ENCODE peak calls at places on chromosomes 11 and 22, in seven cellular contexts. W, O, U, I, H, J and P are unnamed samples.

GRCh38 chr11:11378184-11378940 is 25.3 kb upstream of the CSNK2A3 start:
- DNase-seq in W (no peak), O (no peak), U (no peak), I (no peak), H (no peak), J (no peak), P (no peak)

GRCh38 chr11:92675810-92676209 is 293.6 kb upstream of the MTNR1B start:
- DNase-seq in W (no peak), O (no peak), U (no peak), I (no peak), H (no peak), J (no peak), P (no peak)

GRCh38 chr11:94130589-94131362 is 2.1 kb downstream of the PANX1 start:
- DNase-seq in W (no peak), O (no peak), U (peak; percentile 97), I (no peak), H (no peak), J (peak; percentile 64), P (peak; percentile 85)

GRCh38 chr11:110174645-110175310 is 81.6 kb downstream of the ZC3H12C start:
- DNase-seq in W (no peak), O (no peak), U (peak; percentile 40), I (no peak), H (no peak), J (no peak), P (no peak)

GRCh38 chr11:111347723-111348115 is 31.4 kb downstream of the POU2AF1 start:
- DNase-seq in W (no peak), O (no peak), U (peak; percentile 17), I (no peak), H (no peak), J (no peak), P (peak; percentile 72)

GRCh38 chr11:18264035-18264434 is 2.0 kb upstream of the SAA1 start:
- DNase-seq in W (no peak), O (no peak), U (no peak), I (no peak), H (no peak), J (no peak), P (no peak)

GRCh38 chr11:22671751-22672150 is 5.3 kb downstream of the GAS2 start:
- DNase-seq in W (no peak), O (no peak), U (peak; percentile 29), I (no peak), H (no peak), J (no peak), P (no peak)

GRCh38 chr22:17570851-17571631 is 7.7 kb downstream of the SLC25A18 start:
- DNase-seq in W (no peak), O (no peak), U (peak; percentile 98), I (no peak), H (no peak), J (no peak), P (peak; percentile 96)

GRCh38 chr11:108501396-108501795 is 3.2 kb upstream of the POGLUT3 start:
- DNase-seq in W (no peak), O (no peak), U (no peak), I (no peak), H (no peak), J (no peak), P (no peak)

GRCh38 chr11:132944557-132944920 is 587.8 kb downstream of the OPCML start:
- DNase-seq in W (no peak), O (no peak), U (no peak), I (no peak), H (no peak), J (no peak), P (no peak)
- H3K4me3 ChIP-seq in W (no peak overlapping the region), O (no peak overlapping the region), U (no peak overlapping the region), I (no peak overlapping the region), H (no peak overlapping the region), J (no peak overlapping the region), P (peak overlapping the region; percentile 43)

DNA sequence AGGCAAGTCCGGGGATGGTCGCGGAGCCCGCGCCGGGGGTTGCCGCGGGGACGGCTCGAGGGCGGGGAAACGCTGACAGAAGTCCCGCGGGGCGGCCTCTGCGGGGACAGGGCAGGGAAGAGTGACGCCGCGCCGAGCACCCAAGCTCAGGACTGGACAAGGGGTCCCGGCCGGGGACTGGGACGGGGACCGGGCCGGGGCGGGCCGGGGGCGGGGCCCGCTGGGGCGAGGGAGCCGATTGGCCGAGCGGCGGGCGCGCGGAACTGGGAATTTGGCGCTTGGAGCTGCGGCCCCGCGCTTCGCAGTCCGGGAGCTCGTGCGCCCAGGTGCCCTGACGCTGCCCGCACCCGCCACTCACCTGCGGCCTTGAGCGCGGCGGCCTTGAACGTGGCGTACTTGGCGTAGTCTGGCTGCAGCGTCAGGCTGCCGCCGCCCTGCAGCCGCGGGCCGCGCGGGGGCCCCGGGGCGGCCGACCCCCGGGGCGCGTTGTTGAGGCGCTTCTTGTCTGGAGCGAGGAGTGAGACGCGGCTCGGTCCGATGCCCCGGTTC is 4.8 kb downstream of the SHISA8 start:
- DNase-seq in W (no peak), O (peak; percentile 80), U (no peak), I (no peak), H (no peak), J (no peak), P (no peak)
- H3K4me3 ChIP-seq in W (no peak overlapping the region), O (peak overlapping the region; percentile 11), U (no peak overlapping the region), I (no peak overlapping the region), H (peak overlapping the region; percentile 9), J (peak overlapping the region; percentile 17), P (peak overlapping the region; percentile 28)

GRCh38 chr11:72584933-72585597 is 89.2 kb downstream of the PDE2A start:
- DNase-seq in W (no peak), O (peak; percentile 39), U (no peak), I (no peak), H (no peak), J (no peak), P (no peak)
- H3K4me3 ChIP-seq in W (no peak overlapping the region), O (no peak overlapping the region), U (no peak overlapping the region), I (no peak overlapping the region), H (peak overlapping the region; percentile 47), J (no peak overlapping the region), P (no peak overlapping the region)

DNA sequence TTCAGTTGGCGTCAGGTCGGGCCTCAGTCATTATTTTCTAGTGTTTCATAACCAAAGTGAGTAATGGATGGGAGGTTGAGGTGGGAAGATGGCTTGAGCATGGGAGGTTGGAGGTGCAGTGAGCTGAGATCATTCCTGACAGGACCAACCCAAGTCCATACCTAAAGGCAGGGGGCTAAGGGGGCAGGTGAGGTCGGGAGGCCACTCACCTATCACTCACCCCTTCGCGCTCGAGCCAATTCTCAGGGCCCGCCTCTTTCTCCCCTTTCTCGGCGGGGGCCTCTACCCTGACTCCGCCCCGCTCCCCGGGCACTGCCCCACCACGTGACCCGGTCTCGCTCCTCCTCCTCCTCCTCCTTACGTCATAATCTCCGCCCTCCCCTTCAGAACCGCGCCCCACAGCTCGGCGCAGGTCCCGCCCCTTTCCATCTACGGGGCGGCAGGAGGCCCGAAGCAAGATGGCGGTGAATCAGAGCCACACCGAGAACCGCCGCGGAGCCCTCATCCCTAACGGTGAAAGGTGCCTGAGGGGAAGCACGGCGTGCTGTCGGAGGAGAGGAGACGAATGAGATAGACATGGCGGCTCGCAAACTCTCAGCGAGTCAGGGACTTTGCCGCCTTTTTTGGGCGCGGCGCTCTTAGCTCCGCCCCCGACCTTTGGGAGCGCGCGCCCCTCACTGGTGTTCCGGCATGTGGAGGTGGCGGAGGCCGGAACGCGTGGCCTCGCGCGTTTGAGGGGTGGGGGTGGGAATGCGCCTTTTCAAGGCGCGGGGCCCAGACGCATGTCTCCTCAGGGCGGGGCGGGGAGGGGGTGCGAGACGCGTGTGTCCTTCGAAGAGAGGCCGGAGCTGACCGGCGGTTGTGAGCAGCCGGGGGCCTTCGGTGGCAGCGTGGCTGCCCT is at the start of gene WBP2NL:
- DNase-seq in W (peak; percentile 86), O (peak; percentile 96), U (peak; percentile 80), I (no peak), H (peak; percentile 92), J (peak; percentile 93), P (peak; percentile 14)
- H3K4me3 ChIP-seq in W (peak within 1 kb of the TSS; percentile 63), O (peak within 1 kb of the TSS; percentile 53), U (peak within 1 kb of the TSS; percentile 55), I (no peak within 1 kb of the TSS), H (peak within 1 kb of the TSS; percentile 74), J (peak within 1 kb of the TSS; percentile 59), P (peak within 1 kb of the TSS; percentile 44)

GRCh38 chr11:119319136-119319701 is 2.3 kb upstream of the MCAM start:
- DNase-seq in W (no peak), O (peak; percentile 49), U (no peak), I (no peak), H (no peak), J (no peak), P (no peak)
- H3K4me3 ChIP-seq in W (no peak overlapping the region), O (no peak overlapping the region), U (no peak overlapping the region), I (no peak overlapping the region), H (no peak overlapping the region), J (no peak overlapping the region), P (no peak overlapping the region)

GRCh38 chr11:75350122-75350742 is 1.2 kb downstream of the ARRB1 start:
- DNase-seq in W (no peak), O (peak; percentile 20), U (no peak), I (no peak), H (no peak), J (no peak), P (no peak)
- H3K4me3 ChIP-seq in W (no peak overlapping the region), O (peak overlapping the region; percentile 92), U (peak overlapping the region; percentile 62), I (no peak overlapping the region), H (peak overlapping the region; percentile 46), J (peak overlapping the region; percentile 91), P (no peak overlapping the region)